ENCODE peak calls at places on chromosomes 5 and 9, in five cellular contexts. C, S, B, Y and F are unnamed samples.

GRCh38 chr5:34552686-34553085 is 103.4 kb upstream of the RAI14 start:
- DNase-seq in C (no peak), S (no peak), B (no peak), Y (peak; percentile 47), F (no peak)

GRCh38 chr5:56681346-56681745 is 134.0 kb upstream of the MAP3K1 start:
- DNase-seq in C (peak; percentile 43), S (no peak), B (no peak), Y (no peak), F (no peak)

GRCh38 chr9:129481824-129482511 is 138.9 kb downstream of the C9orf50 start:
- DNase-seq in C (no peak), S (no peak), B (no peak), Y (no peak), F (no peak)

GRCh38 chr9:1219284-1219683 is 169.1 kb downstream of the DMRT2 start:
- DNase-seq in C (peak; percentile 13), S (no peak), B (no peak), Y (no peak), F (no peak)

GRCh38 chr5:1513326-1514026 is 10.3 kb downstream of the LPCAT1 start:
- DNase-seq in C (no peak), S (no peak), B (no peak), Y (no peak), F (no peak)

GRCh38 chr9:129613520-129614175 is 7.3 kb downstream of the C9orf50 start:
- DNase-seq in C (no peak), S (no peak), B (no peak), Y (peak; percentile 90), F (no peak)

GRCh38 chr5:14685757-14686156 is 21.2 kb downstream of the OTULIN start:
- DNase-seq in C (peak; percentile 69), S (peak; percentile 33), B (no peak), Y (peak; percentile 50), F (peak; percentile 20)

GRCh38 chr5:926416-927171 is 33.9 kb downstream of the TRIP13 start:
- DNase-seq in C (no peak), S (no peak), B (no peak), Y (no peak), F (no peak)

GRCh38 chr5:170312666-170313065 is 15.1 kb upstream of the LCP2 start:
- DNase-seq in C (peak; percentile 3), S (no peak), B (peak; percentile 71), Y (peak; percentile 26), F (no peak)

GRCh38 chr5:178278358-178279023 is 45.9 kb upstream of the PHYKPL start:
- DNase-seq in C (no peak), S (no peak), B (peak; percentile 30), Y (no peak), F (no peak)

GRCh38 chr5:16585028-16585667 is 31.6 kb downstream of the RETREG1 start:
- DNase-seq in C (no peak), S (no peak), B (no peak), Y (no peak), F (peak; percentile 7)

GRCh38 chr5:33890633-33891032 is 1.2 kb downstream of the ADAMTS12 start:
- DNase-seq in C (peak; percentile 51), S (no peak), B (no peak), Y (no peak), F (no peak)

GRCh38 chr5:23314827-23315226 is 192.6 kb upstream of the PRDM9 start:
- DNase-seq in C (peak; percentile 4), S (no peak), B (no peak), Y (no peak), F (no peak)

GRCh38 chr9:127812936-127813675 is 10.4 kb downstream of the FPGS start:
- DNase-seq in C (no peak), S (no peak), B (no peak), Y (no peak), F (no peak)

GRCh38 chr5:154826-155225 is 36.5 kb upstream of the LRRC14B start:
- DNase-seq in C (no peak), S (no peak), B (no peak), Y (no peak), F (no peak)

GRCh38 chr5:96151891-96152290 is 190.2 kb upstream of the ELL2 start:
- DNase-seq in C (peak; percentile 19), S (no peak), B (no peak), Y (no peak), F (no peak)

GRCh38 chr5:150656191-150657132 is 4.6 kb upstream of the MYOZ3 start:
- DNase-seq in C (no peak), S (no peak), B (peak; percentile 85), Y (peak; percentile 50), F (peak; percentile 70)

GRCh38 chr5:179313849-179314521 is 31.3 kb downstream of the ADAMTS2 start:
- DNase-seq in C (peak; percentile 96), S (peak; percentile 92), B (peak; percentile 40), Y (peak; percentile 12), F (no peak)

GRCh38 chr5:92761585-92761984 is 819.4 kb downstream of the NR2F1-AS1 start:
- DNase-seq in C (no peak), S (no peak), B (no peak), Y (no peak), F (no peak)

GRCh38 chr9:131593255-131593820 is 48.0 kb downstream of the PRRT1B start:
- DNase-seq in C (peak; percentile 15), S (no peak), B (no peak), Y (no peak), F (no peak)

GRCh38 chr5:176515396-176515795 is 21.8 kb downstream of the RNF44 start:
- DNase-seq in C (no peak), S (no peak), B (no peak), Y (no peak), F (no peak)
- H3K27me3 ChIP-seq in C (no peaks in the 10 kb centered on the region), S (no peaks in the 10 kb centered on the region), B (no peaks in the 10 kb centered on the region), Y (no peaks in the 10 kb centered on the region), F (no peaks in the 10 kb centered on the region)

GRCh38 chr5:27008604-27009564 is 29.5 kb downstream of the CDH9 start:
- DNase-seq in C (no peak), S (no peak), B (no peak), Y (no peak), F (no peak)
- H3K4me3 ChIP-seq in C (no peak overlapping the region), S (no peak overlapping the region), B (no peak overlapping the region), Y (no peak overlapping the region), F (no peak overlapping the region)

GRCh38 chr9:107734231-107735014 is 244.9 kb upstream of the KLF4 start:
- DNase-seq in C (peak; percentile 96), S (peak; percentile 80), B (no peak), Y (no peak), F (no peak)
- H3K27ac ChIP-seq in C (peak overlapping the region; percentile 86), S (peak overlapping the region; percentile 97), B (no peak overlapping the region), Y (no peak overlapping the region), F (no peak overlapping the region)

GRCh38 chr5:135106610-135107009 is 72.6 kb upstream of the PITX1 start:
- DNase-seq in C (peak; percentile 64), S (peak; percentile 23), B (no peak), Y (no peak), F (no peak)

GRCh38 chr5:135107986-135108385 is 74.0 kb upstream of the PITX1 start:
- DNase-seq in C (no peak), S (no peak), B (no peak), Y (no peak), F (no peak)

GRCh38 chr5:135107101-135107500 is 73.1 kb upstream of the PITX1 start:
- DNase-seq in C (no peak), S (no peak), B (no peak), Y (no peak), F (no peak)

GRCh38 chr5:135108992-135109391 is 75.0 kb upstream of the PITX1 start:
- DNase-seq in C (no peak), S (no peak), B (no peak), Y (no peak), F (no peak)

DNA sequence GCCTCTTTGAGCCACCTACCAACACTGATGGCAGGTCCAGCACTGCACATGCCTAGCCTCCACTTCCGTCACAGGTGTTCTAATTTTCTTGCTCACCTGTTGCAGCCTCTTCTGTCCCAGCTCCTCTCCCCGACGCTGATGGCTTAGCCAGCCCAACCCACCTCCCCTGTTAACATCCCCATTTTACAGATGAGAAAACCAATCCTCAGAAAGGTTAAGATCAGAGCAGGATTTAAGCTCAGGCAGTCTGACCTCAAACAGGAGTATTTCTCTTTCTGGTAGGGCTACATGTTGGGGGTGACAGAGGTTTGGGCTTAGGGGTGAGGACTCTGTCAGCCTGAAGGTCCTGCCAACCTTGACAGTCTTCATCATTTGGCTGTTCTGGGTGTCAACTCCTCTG is 74.5 kb upstream of the PITX1 start:
- DNase-seq in C (no peak), S (no peak), B (no peak), Y (no peak), F (no peak)
- H3K27me3 ChIP-seq in C (no peaks in the 10 kb centered on the region), S (peaks cover 21% of the 10 kb centered on the region), B (no peaks in the 10 kb centered on the region), Y (no peaks in the 10 kb centered on the region), F (no peaks in the 10 kb centered on the region)

GRCh38 chr9:75927351-75927750 is 36.9 kb downstream of the PCSK5 start:
- DNase-seq in C (no peak), S (no peak), B (no peak), Y (no peak), F (no peak)

GRCh38 chr9:75933982-75934381 is 43.5 kb downstream of the PCSK5 start:
- DNase-seq in C (no peak), S (no peak), B (no peak), Y (no peak), F (no peak)

GRCh38 chr9:75930766-75931311 is 40.4 kb downstream of the PCSK5 start:
- DNase-seq in C (no peak), S (no peak), B (no peak), Y (no peak), F (no peak)

GRCh38 chr9:75932026-75932425 is 41.6 kb downstream of the PCSK5 start:
- DNase-seq in C (no peak), S (no peak), B (no peak), Y (no peak), F (no peak)

DNA sequence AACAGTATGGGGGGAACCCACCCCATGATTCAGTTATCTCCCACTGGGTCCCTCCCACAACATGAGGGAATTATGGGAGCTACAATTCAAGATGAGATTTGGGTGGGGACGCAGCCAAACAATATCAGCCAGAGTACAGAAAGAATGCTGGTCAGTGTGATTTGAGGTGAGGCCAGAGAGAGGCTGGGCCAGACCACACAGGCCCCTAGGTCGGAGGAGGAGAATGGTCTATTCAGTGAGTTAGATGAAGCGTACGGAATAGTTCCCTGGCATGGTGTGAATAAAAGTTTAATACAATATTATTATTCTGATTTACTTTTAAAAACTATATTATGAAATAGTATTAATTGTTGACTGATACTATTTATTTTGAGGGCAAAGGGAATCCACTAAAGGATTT is 39.7 kb downstream of the PCSK5 start:
- DNase-seq in C (no peak), S (no peak), B (no peak), Y (no peak), F (no peak)
- H3K4me3 ChIP-seq in C (no peak overlapping the region), S (no peak overlapping the region), B (no peak overlapping the region), Y (no peak overlapping the region), F (no peak overlapping the region)

GRCh38 chr5:42598311-42598710 is 158.3 kb upstream of the CCDC152 start:
- DNase-seq in C (no peak), S (no peak), B (no peak), Y (no peak), F (no peak)
- H3K27ac ChIP-seq in C (no peak overlapping the region), S (no peak overlapping the region), B (no peak overlapping the region), Y (no peak overlapping the region), F (no peak overlapping the region)

GRCh38 chr9:37026085-37026935 is 7.8 kb downstream of the PAX5 start:
- DNase-seq in C (no peak), S (no peak), B (no peak), Y (no peak), F (no peak)
- H3K27me3 ChIP-seq in C (peaks cover 96% of the 10 kb centered on the region), S (peaks cover 88% of the 10 kb centered on the region), B (peaks cover 80% of the 10 kb centered on the region), Y (peaks cover 97% of the 10 kb centered on the region), F (peaks cover 54% of the 10 kb centered on the region)